ENCODE peak calls at places on chromosomes 5 and 9, in ten cellular contexts. One of them, this sample, is unnamed.

GRCh38 chr5:121850272-121850671 is 1.4 kb upstream of the FTMT start:
- DNase-seq in IMR-90: no peak
- DNase-seq in ovary: no peak
- DNase-seq in GM12878: no peak
- DNase-seq in body of pancreas: no peak
- DNase-seq in GM12892: no peak
- DNase-seq in H1: no peak
- DNase-seq in HepG2: no peak
- DNase-seq in spleen: no peak
- DNase-seq in esophagus squamous epithelium: no peak
- DNase-seq in this sample: no peak

GRCh38 chr9:37753489-37754190 is at the start of gene TRMT10B:
- DNase-seq in IMR-90: peak
- DNase-seq in ovary: peak
- DNase-seq in GM12878: peak
- DNase-seq in body of pancreas: peak
- DNase-seq in GM12892: peak
- DNase-seq in H1: peak
- DNase-seq in HepG2: peak
- DNase-seq in spleen: peak
- DNase-seq in esophagus squamous epithelium: no peak
- DNase-seq in this sample: peak

GRCh38 chr5:137205237-137205636 is 293.9 kb downstream of the SPOCK1 start:
- DNase-seq in IMR-90: no peak
- DNase-seq in ovary: no peak
- DNase-seq in GM12878: no peak
- DNase-seq in body of pancreas: no peak
- DNase-seq in GM12892: no peak
- DNase-seq in H1: no peak
- DNase-seq in HepG2: no peak
- DNase-seq in spleen: no peak
- DNase-seq in esophagus squamous epithelium: no peak
- DNase-seq in this sample: no peak

GRCh38 chr5:74252033-74252430 is 388.5 kb downstream of the ENC1 start:
- DNase-seq in IMR-90: no peak
- DNase-seq in ovary: peak
- DNase-seq in GM12878: no peak
- DNase-seq in body of pancreas: no peak
- DNase-seq in GM12892: no peak
- DNase-seq in H1: no peak
- DNase-seq in HepG2: no peak
- DNase-seq in spleen: no peak
- DNase-seq in esophagus squamous epithelium: no peak
- DNase-seq in this sample: no peak

GRCh38 chr9:35044071-35044470 is 28.4 kb downstream of the VCP start:
- DNase-seq in IMR-90: no peak
- DNase-seq in ovary: no peak
- DNase-seq in GM12878: no peak
- DNase-seq in body of pancreas: no peak
- DNase-seq in GM12892: no peak
- DNase-seq in H1: no peak
- DNase-seq in HepG2: no peak
- DNase-seq in spleen: no peak
- DNase-seq in esophagus squamous epithelium: no peak
- DNase-seq in this sample: no peak

GRCh38 chr9:89943309-89943708 is 338.5 kb downstream of the GADD45G start:
- DNase-seq in IMR-90: no peak
- DNase-seq in ovary: no peak
- DNase-seq in GM12878: no peak
- DNase-seq in body of pancreas: no peak
- DNase-seq in GM12892: no peak
- DNase-seq in H1: no peak
- DNase-seq in HepG2: no peak
- DNase-seq in spleen: no peak
- DNase-seq in esophagus squamous epithelium: no peak
- DNase-seq in this sample: no peak

GRCh38 chr9:105007143-105007542 is 79.2 kb upstream of the ABCA1 start:
- DNase-seq in IMR-90: peak
- DNase-seq in ovary: no peak
- DNase-seq in GM12878: no peak
- DNase-seq in body of pancreas: no peak
- DNase-seq in GM12892: no peak
- DNase-seq in H1: no peak
- DNase-seq in HepG2: no peak
- DNase-seq in spleen: no peak
- DNase-seq in esophagus squamous epithelium: no peak
- DNase-seq in this sample: no peak

GRCh38 chr9:104386425-104387069 is 117.5 kb upstream of the OR13F1 start:
- DNase-seq in IMR-90: peak
- DNase-seq in ovary: no peak
- DNase-seq in GM12878: no peak
- DNase-seq in body of pancreas: no peak
- DNase-seq in GM12892: no peak
- DNase-seq in H1: no peak
- DNase-seq in HepG2: peak
- DNase-seq in spleen: no peak
- DNase-seq in esophagus squamous epithelium: no peak
- DNase-seq in this sample: no peak

GRCh38 chr5:134435525-134435924 is 23.8 kb upstream of the CDKN2AIPNL start:
- DNase-seq in IMR-90: peak
- DNase-seq in ovary: no peak
- DNase-seq in GM12878: no peak
- DNase-seq in body of pancreas: no peak
- DNase-seq in GM12892: no peak
- DNase-seq in H1: no peak
- DNase-seq in HepG2: no peak
- DNase-seq in spleen: peak
- DNase-seq in esophagus squamous epithelium: no peak
- DNase-seq in this sample: peak

GRCh38 chr5:139342423-139342723 is 719 bp downstream of the PAIP2 start:
- DNase-seq in IMR-90: no peak
- DNase-seq in ovary: no peak
- DNase-seq in GM12878: no peak
- DNase-seq in body of pancreas: no peak
- DNase-seq in GM12892: peak
- DNase-seq in H1: no peak
- DNase-seq in HepG2: no peak
- DNase-seq in spleen: no peak
- DNase-seq in esophagus squamous epithelium: no peak
- DNase-seq in this sample: no peak

GRCh38 chr5:141560725-141561483 is 57.9 kb downstream of the DIAPH1 start:
- DNase-seq in IMR-90: peak
- DNase-seq in ovary: peak
- DNase-seq in GM12878: no peak
- DNase-seq in body of pancreas: peak
- DNase-seq in GM12892: no peak
- DNase-seq in H1: peak
- DNase-seq in HepG2: peak
- DNase-seq in spleen: no peak
- DNase-seq in esophagus squamous epithelium: peak
- DNase-seq in this sample: peak
- TF ChIP-seq POLR2A in IMR-90: peak
- TF ChIP-seq POLR2A in ovary: peak
- TF ChIP-seq POLR2A in GM12878: no peak
- TF ChIP-seq POLR2A in body of pancreas: peak
- TF ChIP-seq POLR2A in GM12892: no peak
- TF ChIP-seq POLR2A in H1: no peak
- TF ChIP-seq POLR2A in HepG2: no peak
- TF ChIP-seq POLR2A in spleen: no peak
- TF ChIP-seq POLR2A in esophagus squamous epithelium: no peak
- TF ChIP-seq POLR2A in this sample: no peak

GRCh38 chr9:33024966-33025571 is at the start of gene DNAJA1:
- DNase-seq in IMR-90: peak
- DNase-seq in ovary: peak
- DNase-seq in GM12878: peak
- DNase-seq in body of pancreas: peak
- DNase-seq in GM12892: peak
- DNase-seq in H1: peak
- DNase-seq in HepG2: peak
- DNase-seq in spleen: peak
- DNase-seq in esophagus squamous epithelium: peak
- DNase-seq in this sample: peak

GRCh38 chr9:33022755-33023154 is 2.3 kb upstream of the DNAJA1 start:
- DNase-seq in IMR-90: no peak
- DNase-seq in ovary: no peak
- DNase-seq in GM12878: no peak
- DNase-seq in body of pancreas: no peak
- DNase-seq in GM12892: no peak
- DNase-seq in H1: no peak
- DNase-seq in HepG2: no peak
- DNase-seq in spleen: no peak
- DNase-seq in esophagus squamous epithelium: no peak
- DNase-seq in this sample: no peak

GRCh38 chr9:33023661-33024060 is 1.4 kb upstream of the DNAJA1 start:
- DNase-seq in IMR-90: no peak
- DNase-seq in ovary: no peak
- DNase-seq in GM12878: no peak
- DNase-seq in body of pancreas: no peak
- DNase-seq in GM12892: no peak
- DNase-seq in H1: no peak
- DNase-seq in HepG2: no peak
- DNase-seq in spleen: no peak
- DNase-seq in esophagus squamous epithelium: no peak
- DNase-seq in this sample: no peak

GRCh38 chr9:33024126-33024965 is 727 bp upstream of the DNAJA1 start:
- DNase-seq in IMR-90: peak
- DNase-seq in ovary: peak
- DNase-seq in GM12878: no peak
- DNase-seq in body of pancreas: no peak
- DNase-seq in GM12892: no peak
- DNase-seq in H1: no peak
- DNase-seq in HepG2: peak
- DNase-seq in spleen: no peak
- DNase-seq in esophagus squamous epithelium: no peak
- DNase-seq in this sample: peak

DNA sequence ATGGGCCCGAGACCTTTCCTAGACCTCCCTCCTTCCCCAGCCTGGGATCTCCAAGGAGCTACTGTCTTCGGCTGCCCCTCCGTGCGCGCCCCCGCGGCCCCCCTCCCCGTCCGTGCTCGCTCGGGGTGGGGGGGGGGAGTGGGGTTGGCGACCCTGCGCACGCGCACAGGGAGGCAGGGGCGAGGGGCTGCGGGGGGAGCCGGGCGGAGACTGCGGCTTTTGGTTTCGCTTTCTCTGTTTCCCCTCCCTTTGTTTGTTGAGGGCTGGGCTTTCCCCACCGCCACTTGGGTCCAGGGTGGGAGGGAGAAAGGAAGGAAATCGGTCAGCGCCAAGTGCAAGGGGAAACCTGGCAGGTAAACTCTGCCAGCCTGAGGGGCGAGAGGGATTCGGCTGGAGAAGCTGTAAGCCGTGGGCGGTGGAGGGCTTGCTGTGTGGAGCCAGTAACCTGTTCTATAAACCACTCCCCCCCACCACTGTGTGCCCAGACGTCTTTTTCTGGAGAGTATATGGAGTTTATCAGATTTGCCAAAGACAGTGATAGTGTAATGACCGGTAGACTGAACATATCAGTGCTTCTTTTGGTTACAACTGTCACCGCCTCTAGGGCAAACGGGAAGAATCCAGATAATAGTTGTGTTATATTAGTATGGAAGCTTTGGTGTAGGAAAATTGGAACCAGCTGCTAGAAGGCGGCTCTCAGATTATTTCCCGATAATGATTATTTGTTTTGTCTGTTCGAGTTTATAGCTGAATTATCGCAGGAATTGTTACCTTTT is 687 bp downstream of the DNAJA1 start:
- DNase-seq in IMR-90: peak
- DNase-seq in ovary: peak
- DNase-seq in GM12878: no peak
- DNase-seq in body of pancreas: peak
- DNase-seq in GM12892: peak
- DNase-seq in H1: peak
- DNase-seq in HepG2: peak
- DNase-seq in spleen: peak
- DNase-seq in esophagus squamous epithelium: no peak
- DNase-seq in this sample: peak
- TF ChIP-seq POLR2A in IMR-90: no peak
- TF ChIP-seq POLR2A in ovary: no peak
- TF ChIP-seq POLR2A in GM12878: no peak
- TF ChIP-seq POLR2A in body of pancreas: no peak
- TF ChIP-seq POLR2A in GM12892: no peak
- TF ChIP-seq POLR2A in H1: no peak
- TF ChIP-seq POLR2A in HepG2: no peak
- TF ChIP-seq POLR2A in spleen: no peak
- TF ChIP-seq POLR2A in esophagus squamous epithelium: no peak
- TF ChIP-seq POLR2A in this sample: no peak

GRCh38 chr9:26893030-26893676 is 551 bp upstream of the CAAP1 start:
- DNase-seq in IMR-90: no peak
- DNase-seq in ovary: no peak
- DNase-seq in GM12878: no peak
- DNase-seq in body of pancreas: no peak
- DNase-seq in GM12892: no peak
- DNase-seq in H1: no peak
- DNase-seq in HepG2: no peak
- DNase-seq in spleen: no peak
- DNase-seq in esophagus squamous epithelium: no peak
- DNase-seq in this sample: no peak

GRCh38 chr9:26888271-26888670 is 4.3 kb downstream of the CAAP1 start:
- DNase-seq in IMR-90: peak
- DNase-seq in ovary: no peak
- DNase-seq in GM12878: no peak
- DNase-seq in body of pancreas: no peak
- DNase-seq in GM12892: no peak
- DNase-seq in H1: no peak
- DNase-seq in HepG2: no peak
- DNase-seq in spleen: no peak
- DNase-seq in esophagus squamous epithelium: no peak
- DNase-seq in this sample: no peak

GRCh38 chr9:26892251-26893029 is at the start of gene CAAP1:
- DNase-seq in IMR-90: peak
- DNase-seq in ovary: peak
- DNase-seq in GM12878: peak
- DNase-seq in body of pancreas: peak
- DNase-seq in GM12892: peak
- DNase-seq in H1: peak
- DNase-seq in HepG2: peak
- DNase-seq in spleen: peak
- DNase-seq in esophagus squamous epithelium: peak
- DNase-seq in this sample: peak
- TF ChIP-seq POLR2A in IMR-90: peak
- TF ChIP-seq POLR2A in ovary: peak
- TF ChIP-seq POLR2A in GM12878: peak
- TF ChIP-seq POLR2A in body of pancreas: peak
- TF ChIP-seq POLR2A in GM12892: peak
- TF ChIP-seq POLR2A in H1: peak
- TF ChIP-seq POLR2A in HepG2: peak
- TF ChIP-seq POLR2A in spleen: no peak
- TF ChIP-seq POLR2A in esophagus squamous epithelium: peak
- TF ChIP-seq POLR2A in this sample: peak

GRCh38 chr5:78518365-78519197 is 130.0 kb downstream of the LHFPL2 start:
- DNase-seq in IMR-90: peak
- DNase-seq in ovary: no peak
- DNase-seq in GM12878: no peak
- DNase-seq in body of pancreas: peak
- DNase-seq in GM12892: no peak
- DNase-seq in H1: no peak
- DNase-seq in HepG2: peak
- DNase-seq in spleen: no peak
- DNase-seq in esophagus squamous epithelium: no peak
- DNase-seq in this sample: no peak
- TF ChIP-seq POLR2A in IMR-90: peak
- TF ChIP-seq POLR2A in ovary: no peak
- TF ChIP-seq POLR2A in GM12878: no peak
- TF ChIP-seq POLR2A in body of pancreas: peak
- TF ChIP-seq POLR2A in GM12892: no peak
- TF ChIP-seq POLR2A in H1: no peak
- TF ChIP-seq POLR2A in HepG2: peak
- TF ChIP-seq POLR2A in spleen: no peak
- TF ChIP-seq POLR2A in esophagus squamous epithelium: no peak
- TF ChIP-seq POLR2A in this sample: no peak